ENCODE peak calls at places on chromosomes 2 and 18, in four cellular contexts. V, Z, K and U are unnamed samples.

GRCh38 chr2:54009549-54009948 is 38.8 kb upstream of the PSME4 start:
- DNase-seq in V (no peak), Z (no peak), K (no peak), U (no peak)

GRCh38 chr2:42801388-42801787 is 9.0 kb upstream of the HAAO start:
- DNase-seq in V (no peak), Z (no peak), K (no peak), U (no peak)

GRCh38 chr2:193627187-193627917 is 1432.6 kb upstream of the TMEFF2 start:
- DNase-seq in K (no peak), V (no peak), Z (no peak), U (no peak)

GRCh38 chr18:68428026-68428425 is 286.9 kb downstream of the TMX3 start:
- DNase-seq in K (no peak), Z (peak), V (no peak), U (no peak)

GRCh38 chr2:51813245-51813644 is 781.3 kb upstream of the NRXN1 start:
- DNase-seq in K (no peak), V (no peak), Z (no peak), U (no peak)

GRCh38 chr18:34222396-34223163 is 2.1 kb downstream of the NOL4 start:
- DNase-seq in V (no peak), K (peak), Z (no peak), U (peak)

GRCh38 chr2:120238728-120239487 is 13.7 kb upstream of the RALB start:
- DNase-seq in Z (no peak), K (no peak), V (no peak), U (no peak)

GRCh38 chr2:197707316-197708213 is 2.4 kb downstream of the MARS2 start:
- DNase-seq in V (no peak), K (no peak), Z (no peak), U (peak)

GRCh38 chr2:42072349-42073118 is 24.7 kb downstream of the PKDCC start:
- DNase-seq in Z (no peak), V (no peak), K (no peak), U (no peak)

GRCh38 chr2:241582328-241582727 is 23.8 kb downstream of the BOK start:
- DNase-seq in K (no peak), V (no peak), Z (no peak), U (no peak)

GRCh38 chr2:99389946-99390345 is 52.8 kb downstream of the EIF5B start:
- DNase-seq in V (no peak), K (no peak), Z (no peak), U (no peak)